ENCODE peak calls at places on chromosomes 2 and 18, in eight cellular contexts. O is stimulated activated naive B cell treated with anti-CD40 and anti-IgM and Interleukin-4, amounts not matched to agents 10 μg/mL and 1 μg/mL and 100 μg/mL, for 72 hours; R is T-cell; T is esophagus mucosa; V is effector memory CD8-positive, alpha-beta T cell; C is activated T-cell treated with anti-CD3 and anti-CD28 coated beads, Interleukin-2, amount 50 U/mL, for 4 hours; P is right cardiac atrium; U is foreskin keratinocyte. I is an unnamed sample.

GRCh38 chr2:174326880-174327558 is 7.7 kb upstream of the SP9 start:
- ATAC-seq in U (peak), C (peak), V (peak), O (no peak), P (no peak), R (peak), T (peak), I (peak)

GRCh38 chr2:160005908-160006307 is 56.5 kb downstream of the PLA2R1 start:
- ATAC-seq in T (no peak), V (no peak), R (no peak), U (no peak), O (no peak), C (no peak), P (no peak), I (no peak)

GRCh38 chr2:126467367-126468054 is 188.4 kb upstream of the GYPC start:
- ATAC-seq in U (no peak), O (peak), R (peak), C (no peak), P (no peak), V (no peak), T (no peak), I (peak)

GRCh38 chr2:173631123-173631450 is 276.4 kb downstream of the CDCA7 start:
- ATAC-seq in V (no peak), R (no peak), O (no peak), T (no peak), P (peak), C (no peak), U (no peak), I (no peak)

GRCh38 chr18:9951022-9951859 is 37.4 kb downstream of the VAPA start:
- ATAC-seq in R (no peak), O (peak), V (peak), C (peak), U (peak), P (peak), T (peak), I (peak)

GRCh38 chr2:28233070-28233718 is 159.5 kb upstream of the FOSL2 start:
- ATAC-seq in C (no peak), V (no peak), O (no peak), R (no peak), U (no peak), T (no peak), P (no peak), I (no peak)

GRCh38 chr2:169038338-169038757 is 7.2 kb upstream of the ABCB11 start:
- ATAC-seq in V (no peak), O (peak), R (no peak), U (peak), C (peak), P (no peak), T (peak), I (peak)

GRCh38 chr2:190477563-190478454 is 56.7 kb downstream of the NEMP2 start:
- ATAC-seq in R (no peak), O (no peak), U (no peak), P (peak), T (no peak), C (no peak), V (no peak), I (no peak)

GRCh38 chr2:11891591-11891990 is 145.2 kb downstream of the LPIN1 start:
- ATAC-seq in R (no peak), T (no peak), O (no peak), U (no peak), P (no peak), V (no peak), C (no peak), I (no peak)

GRCh38 chr2:166766220-166766619 is 122.1 kb upstream of the XIRP2 start:
- ATAC-seq in U (no peak), V (no peak), T (no peak), R (no peak), C (no peak), P (no peak), O (no peak), I (no peak)

GRCh38 chr2:1744151-1744445 is 217 bp downstream of the PXDN start:
- ATAC-seq in O (peak), V (no peak), P (peak), C (peak), T (peak), U (peak), R (peak), I (no peak)

GRCh38 chr2:10862330-10862729 is 49.4 kb upstream of the KCNF1 start:
- ATAC-seq in U (no peak), O (no peak), P (peak), R (no peak), V (no peak), T (no peak), C (no peak), I (no peak)

GRCh38 chr2:217418090-217418489 is 558.2 kb upstream of the TNP1 start:
- ATAC-seq in O (no peak), T (no peak), R (no peak), C (no peak), V (no peak), U (no peak), P (no peak), I (no peak)

GRCh38 chr2:175880-176800 is 87.7 kb downstream of the SH3YL1 start:
- ATAC-seq in P (no peak), O (no peak), C (peak), V (peak), T (no peak), U (peak), R (peak), I (peak)

GRCh38 chr18:62807406-62807805 is 92.1 kb downstream of the PHLPP1 start:
- ATAC-seq in U (no peak), O (no peak), C (no peak), P (no peak), R (no peak), T (no peak), V (no peak), I (no peak)

GRCh38 chr2:231125272-231125671 is 430 bp upstream of the HTR2B start:
- ATAC-seq in T (no peak), V (no peak), C (peak), R (peak), O (no peak), U (no peak), P (no peak), I (no peak)

GRCh38 chr2:11179196-11179595 is 23.9 kb downstream of the SLC66A3 start:
- ATAC-seq in C (no peak), O (no peak), P (no peak), U (no peak), T (no peak), V (no peak), R (no peak), I (no peak)

GRCh38 chr2:30979822-30980245 is 158.4 kb downstream of the GALNT14 start:
- ATAC-seq in T (peak), V (no peak), O (no peak), P (peak), C (no peak), U (peak), R (no peak), I (peak)